ENCODE peak calls at places on chromosome 19, in four cellular contexts. One of them, this sample, is unnamed.

GRCh38 chr19:5141926-5142724 is 173.2 kb downstream of the KDM4B start:
- DNase-seq in NCI-H69: no peak
- DNase-seq in T-helper 2 cell treated with Interferon-gamma antibody and Interleukin-4, amounts not matched to agents 5 μg/mL and 100 μg/mL, for 36 hours: no peak
- DNase-seq in DMS 273 treated with DMSO at 0.1 percent for 48 hours: no peak
- DNase-seq in this sample: no peak

GRCh38 chr19:45474941-45475516 is 7.2 kb downstream of the FOSB start:
- DNase-seq in NCI-H69: peak; percentile 61
- DNase-seq in T-helper 2 cell treated with Interferon-gamma antibody and Interleukin-4, amounts not matched to agents 5 μg/mL and 100 μg/mL, for 36 hours: no peak
- DNase-seq in DMS 273 treated with DMSO at 0.1 percent for 48 hours: no peak
- DNase-seq in this sample: no peak

GRCh38 chr19:46824887-46825730 is 25.5 kb downstream of the AP2S1 start:
- DNase-seq in NCI-H69: no peak
- DNase-seq in T-helper 2 cell treated with Interferon-gamma antibody and Interleukin-4, amounts not matched to agents 5 μg/mL and 100 μg/mL, for 36 hours: no peak
- DNase-seq in DMS 273 treated with DMSO at 0.1 percent for 48 hours: no peak
- DNase-seq in this sample: no peak

GRCh38 chr19:15154002-15154612 is 46.7 kb downstream of the NOTCH3 start:
- DNase-seq in NCI-H69: peak; percentile 53
- DNase-seq in T-helper 2 cell treated with Interferon-gamma antibody and Interleukin-4, amounts not matched to agents 5 μg/mL and 100 μg/mL, for 36 hours: no peak
- DNase-seq in DMS 273 treated with DMSO at 0.1 percent for 48 hours: no peak
- DNase-seq in this sample: peak; percentile 53

GRCh38 chr19:45506991-45507863 is at the start of gene VASP:
- DNase-seq in NCI-H69: peak; percentile 93
- DNase-seq in T-helper 2 cell treated with Interferon-gamma antibody and Interleukin-4, amounts not matched to agents 5 μg/mL and 100 μg/mL, for 36 hours: peak; percentile 94
- DNase-seq in DMS 273 treated with DMSO at 0.1 percent for 48 hours: peak; percentile 54
- DNase-seq in this sample: peak; percentile 65

GRCh38 chr19:34976611-34977010 is 12.6 kb upstream of the ZNF792 start:
- DNase-seq in NCI-H69: no peak
- DNase-seq in T-helper 2 cell treated with Interferon-gamma antibody and Interleukin-4, amounts not matched to agents 5 μg/mL and 100 μg/mL, for 36 hours: no peak
- DNase-seq in DMS 273 treated with DMSO at 0.1 percent for 48 hours: no peak
- DNase-seq in this sample: no peak

GRCh38 chr19:51187395-51188226 is 37.3 kb upstream of the CD33 start:
- DNase-seq in NCI-H69: no peak
- DNase-seq in T-helper 2 cell treated with Interferon-gamma antibody and Interleukin-4, amounts not matched to agents 5 μg/mL and 100 μg/mL, for 36 hours: no peak
- DNase-seq in DMS 273 treated with DMSO at 0.1 percent for 48 hours: no peak
- DNase-seq in this sample: no peak

GRCh38 chr19:8324186-8325050 is 3.1 kb downstream of the RPS28 start:
- DNase-seq in NCI-H69: no peak
- DNase-seq in T-helper 2 cell treated with Interferon-gamma antibody and Interleukin-4, amounts not matched to agents 5 μg/mL and 100 μg/mL, for 36 hours: no peak
- DNase-seq in DMS 273 treated with DMSO at 0.1 percent for 48 hours: no peak
- DNase-seq in this sample: no peak

GRCh38 chr19:5628919-5629481 is 6.1 kb downstream of the SAFB start:
- DNase-seq in NCI-H69: no peak
- DNase-seq in T-helper 2 cell treated with Interferon-gamma antibody and Interleukin-4, amounts not matched to agents 5 μg/mL and 100 μg/mL, for 36 hours: no peak
- DNase-seq in DMS 273 treated with DMSO at 0.1 percent for 48 hours: no peak
- DNase-seq in this sample: no peak

GRCh38 chr19:45767881-45768643 is 990 bp downstream of the SIX5 start:
- DNase-seq in NCI-H69: peak; percentile 73
- DNase-seq in T-helper 2 cell treated with Interferon-gamma antibody and Interleukin-4, amounts not matched to agents 5 μg/mL and 100 μg/mL, for 36 hours: peak; percentile 42
- DNase-seq in DMS 273 treated with DMSO at 0.1 percent for 48 hours: peak; percentile 32
- DNase-seq in this sample: no peak

GRCh38 chr19:3458595-3459284 is 21.6 kb downstream of the SMIM24 start:
- DNase-seq in NCI-H69: no peak
- DNase-seq in T-helper 2 cell treated with Interferon-gamma antibody and Interleukin-4, amounts not matched to agents 5 μg/mL and 100 μg/mL, for 36 hours: no peak
- DNase-seq in DMS 273 treated with DMSO at 0.1 percent for 48 hours: no peak
- DNase-seq in this sample: no peak

GRCh38 chr19:35718345-35719041 is 690 bp downstream of the KMT2B start:
- DNase-seq in NCI-H69: peak; percentile 45
- DNase-seq in T-helper 2 cell treated with Interferon-gamma antibody and Interleukin-4, amounts not matched to agents 5 μg/mL and 100 μg/mL, for 36 hours: peak; percentile 57
- DNase-seq in DMS 273 treated with DMSO at 0.1 percent for 48 hours: no peak
- DNase-seq in this sample: no peak

GRCh38 chr19:33520048-33520643 is 1.4 kb downstream of the PEPD start:
- DNase-seq in NCI-H69: no peak
- DNase-seq in T-helper 2 cell treated with Interferon-gamma antibody and Interleukin-4, amounts not matched to agents 5 μg/mL and 100 μg/mL, for 36 hours: no peak
- DNase-seq in DMS 273 treated with DMSO at 0.1 percent for 48 hours: no peak
- DNase-seq in this sample: no peak

GRCh38 chr19:35736913-35737886 is 5.1 kb downstream of the IGFLR1 start:
- DNase-seq in NCI-H69: peak; percentile 9
- DNase-seq in T-helper 2 cell treated with Interferon-gamma antibody and Interleukin-4, amounts not matched to agents 5 μg/mL and 100 μg/mL, for 36 hours: no peak
- DNase-seq in DMS 273 treated with DMSO at 0.1 percent for 48 hours: no peak
- DNase-seq in this sample: no peak

GRCh38 chr19:33771308-33772101 is 25.2 kb upstream of the KCTD15 start:
- DNase-seq in NCI-H69: peak; percentile 83
- DNase-seq in T-helper 2 cell treated with Interferon-gamma antibody and Interleukin-4, amounts not matched to agents 5 μg/mL and 100 μg/mL, for 36 hours: peak; percentile 23
- DNase-seq in DMS 273 treated with DMSO at 0.1 percent for 48 hours: no peak
- DNase-seq in this sample: peak; percentile 62

GRCh38 chr19:5149930-5150329 is 181.0 kb downstream of the KDM4B start:
- DNase-seq in NCI-H69: no peak
- DNase-seq in T-helper 2 cell treated with Interferon-gamma antibody and Interleukin-4, amounts not matched to agents 5 μg/mL and 100 μg/mL, for 36 hours: no peak
- DNase-seq in DMS 273 treated with DMSO at 0.1 percent for 48 hours: no peak
- DNase-seq in this sample: no peak

GRCh38 chr19:16585808-16586476 is 13.7 kb upstream of the SLC35E1 start:
- DNase-seq in NCI-H69: peak; percentile 22
- DNase-seq in T-helper 2 cell treated with Interferon-gamma antibody and Interleukin-4, amounts not matched to agents 5 μg/mL and 100 μg/mL, for 36 hours: peak; percentile 51
- DNase-seq in DMS 273 treated with DMSO at 0.1 percent for 48 hours: no peak
- DNase-seq in this sample: no peak

GRCh38 chr19:13764101-13764807 is at the start of gene MRI1:
- DNase-seq in NCI-H69: peak; percentile 84
- DNase-seq in T-helper 2 cell treated with Interferon-gamma antibody and Interleukin-4, amounts not matched to agents 5 μg/mL and 100 μg/mL, for 36 hours: peak; percentile 42
- DNase-seq in DMS 273 treated with DMSO at 0.1 percent for 48 hours: peak; percentile 15
- DNase-seq in this sample: peak; percentile 43

GRCh38 chr19:2550431-2551171 is 74.7 kb downstream of the GADD45B start:
- DNase-seq in NCI-H69: no peak
- DNase-seq in T-helper 2 cell treated with Interferon-gamma antibody and Interleukin-4, amounts not matched to agents 5 μg/mL and 100 μg/mL, for 36 hours: no peak
- DNase-seq in DMS 273 treated with DMSO at 0.1 percent for 48 hours: peak; percentile 40
- DNase-seq in this sample: peak; percentile 80

GRCh38 chr19:15253513-15253912 is 21.3 kb upstream of the EPHX3 start:
- DNase-seq in NCI-H69: no peak
- DNase-seq in T-helper 2 cell treated with Interferon-gamma antibody and Interleukin-4, amounts not matched to agents 5 μg/mL and 100 μg/mL, for 36 hours: no peak
- DNase-seq in DMS 273 treated with DMSO at 0.1 percent for 48 hours: no peak
- DNase-seq in this sample: no peak

GRCh38 chr19:23260956-23261355 is 10.8 kb upstream of the ZNF724 start:
- DNase-seq in NCI-H69: no peak
- DNase-seq in T-helper 2 cell treated with Interferon-gamma antibody and Interleukin-4, amounts not matched to agents 5 μg/mL and 100 μg/mL, for 36 hours: no peak
- DNase-seq in DMS 273 treated with DMSO at 0.1 percent for 48 hours: no peak
- DNase-seq in this sample: no peak

GRCh38 chr19:32345261-32346207 is at the start of gene ZNF507:
- DNase-seq in NCI-H69: peak; percentile 92
- DNase-seq in T-helper 2 cell treated with Interferon-gamma antibody and Interleukin-4, amounts not matched to agents 5 μg/mL and 100 μg/mL, for 36 hours: peak; percentile 83
- DNase-seq in DMS 273 treated with DMSO at 0.1 percent for 48 hours: peak; percentile 60
- DNase-seq in this sample: peak; percentile 60

GRCh38 chr19:42023121-42023942 is 29.3 kb upstream of the ATP1A3 start:
- DNase-seq in NCI-H69: peak; percentile 48
- DNase-seq in T-helper 2 cell treated with Interferon-gamma antibody and Interleukin-4, amounts not matched to agents 5 μg/mL and 100 μg/mL, for 36 hours: no peak
- DNase-seq in DMS 273 treated with DMSO at 0.1 percent for 48 hours: peak; percentile 14
- DNase-seq in this sample: peak; percentile 32

GRCh38 chr19:28966737-28967401 is 246.1 kb downstream of the UQCRFS1 start:
- DNase-seq in NCI-H69: no peak
- DNase-seq in T-helper 2 cell treated with Interferon-gamma antibody and Interleukin-4, amounts not matched to agents 5 μg/mL and 100 μg/mL, for 36 hours: no peak
- DNase-seq in DMS 273 treated with DMSO at 0.1 percent for 48 hours: no peak
- DNase-seq in this sample: no peak